ENCODE peak calls at places on chromosomes 2 and 18, in ten cellular contexts. E is RCC 7860; S is posterior vena cava; L is GM20000; R is T-helper 22 cell; O is EH; N is fibroblast of the aortic adventitia; C is astrocyte of the hippocampus; V is activated naive CD4-positive, alpha-beta T cell treated with anti-CD3 and anti-CD28 coated beads, Interleukin-2, amount 50 U/mL, for 16 hours; Z is foreskin fibroblast. G is an unnamed sample.

GRCh38 chr18:70385474-70385873 is 96.6 kb downstream of the SOCS6 start:
- DNase-seq in L (no peak), C (no peak), V (no peak), S (no peak), E (no peak), N (no peak), R (no peak), O (peak), Z (no peak), G (peak)

GRCh38 chr2:25821225-25822056 is 56.8 kb downstream of the ASXL2 start:
- DNase-seq in O (peak), Z (no peak), C (peak), V (no peak), N (peak), E (no peak), S (no peak), L (no peak), R (no peak), G (no peak)

GRCh38 chr2:219820767-219821166 is 193.3 kb downstream of the SLC4A3 start:
- DNase-seq in L (no peak), Z (no peak), V (no peak), N (no peak), E (no peak), O (no peak), R (no peak), C (no peak), S (no peak), G (no peak)

GRCh38 chr18:25229080-25229479 is 122.9 kb downstream of the ZNF521 start:
- DNase-seq in V (no peak), O (peak), C (peak), Z (peak), N (peak), L (no peak), S (no peak), E (no peak), R (no peak), G (peak)

GRCh38 chr2:173584676-173585453 is 230.2 kb downstream of the CDCA7 start:
- DNase-seq in E (no peak), O (peak), R (no peak), V (no peak), L (no peak), Z (peak), N (no peak), S (no peak), C (peak), G (no peak)

GRCh38 chr2:44778221-44778654 is 163.3 kb upstream of the SIX3 start:
- DNase-seq in Z (peak), O (no peak), R (no peak), E (no peak), V (no peak), C (peak), N (no peak), L (no peak), S (no peak), G (no peak)

GRCh38 chr18:456361-456821 is 44.1 kb downstream of the COLEC12 start:
- DNase-seq in O (no peak), R (no peak), Z (peak), N (peak), L (no peak), E (no peak), V (no peak), S (peak), C (no peak), G (peak)

GRCh38 chr18:23541349-23542093 is 38.2 kb downstream of the RMC1 start:
- DNase-seq in Z (no peak), O (no peak), R (no peak), S (no peak), N (no peak), L (no peak), C (no peak), V (no peak), E (no peak), G (no peak)

GRCh38 chr2:237474931-237475703 is 11.9 kb upstream of the MLPH start:
- DNase-seq in L (peak), E (peak), C (peak), S (peak), Z (peak), V (peak), R (peak), N (peak), O (peak), G (peak)

GRCh38 chr2:210913461-210913860 is 357.1 kb downstream of the CPS1 start:
- DNase-seq in C (peak), V (no peak), L (no peak), Z (no peak), N (peak), O (no peak), R (no peak), S (no peak), E (no peak), G (no peak)

GRCh38 chr2:239745386-239745785 is 279.8 kb downstream of the NDUFA10 start:
- DNase-seq in N (no peak), C (no peak), E (no peak), Z (no peak), V (no peak), O (no peak), S (no peak), L (no peak), R (no peak), G (no peak)

GRCh38 chr18:903703-904102 is 968 bp upstream of the ADCYAP1 start:
- DNase-seq in R (no peak), L (peak), O (peak), V (peak), Z (peak), N (peak), C (peak), S (peak), E (no peak), G (peak)

GRCh38 chr2:167924556-167924955 is 322.8 kb downstream of the STK39 start:
- DNase-seq in E (no peak), Z (no peak), R (no peak), N (no peak), S (no peak), C (no peak), V (no peak), O (no peak), L (no peak), G (no peak)

GRCh38 chr2:239157269-239157668 is 243.6 kb downstream of the HDAC4 start:
- DNase-seq in L (no peak), O (no peak), S (peak), V (no peak), R (no peak), C (no peak), N (no peak), E (no peak), Z (no peak), G (no peak)

GRCh38 chr2:85183481-85183880 is 50.3 kb downstream of the TCF7L1 start:
- DNase-seq in E (no peak), Z (peak), R (no peak), S (no peak), O (peak), C (no peak), L (no peak), N (peak), V (no peak), G (peak)

GRCh38 chr2:170369894-170370293 is 191.9 kb downstream of the MYO3B start:
- DNase-seq in C (peak), Z (peak), S (no peak), R (no peak), V (no peak), E (peak), N (peak), L (no peak), O (peak), G (peak)

GRCh38 chr18:67292814-67293213 is 223.7 kb downstream of the DSEL start:
- DNase-seq in O (no peak), S (no peak), R (no peak), E (no peak), Z (no peak), L (no peak), C (no peak), N (no peak), V (no peak), G (no peak)

GRCh38 chr2:145110668-145111067 is 590.7 kb upstream of the ZEB2 start:
- DNase-seq in L (no peak), S (no peak), R (no peak), V (no peak), Z (peak), O (peak), E (peak), C (peak), N (peak), G (peak)

GRCh38 chr2:26727641-26728561 is 35.4 kb downstream of the KCNK3 start:
- DNase-seq in S (no peak), L (no peak), C (peak), V (peak), E (no peak), O (no peak), R (no peak), Z (peak), N (no peak), G (peak)

GRCh38 chr18:76275913-76276312 is 219.1 kb downstream of the ZNF516 start:
- DNase-seq in Z (peak), L (no peak), C (no peak), S (no peak), V (no peak), N (no peak), O (no peak), R (no peak), E (no peak), G (no peak)

G was measured in GM23248.